ENCODE peak calls at places on chromosomes 2 and 18, in eight cellular contexts. D is kidney epithelial cell; W is brain microvascular endothelial cell; Q is CD4-positive, alpha-beta T cell; Y is heart right ventricle; G is GM12878; M is K562; B is OCI-LY7. E is an unnamed sample.

GRCh38 chr2:38600242-38600891 is 2.4 kb downstream of the HNRNPLL start:
- DNase-seq in Q (no peak), Y (no peak), W (no peak), D (no peak), B (no peak), M (no peak), G (no peak), E (no peak)

GRCh38 chr2:239670463-239671120 is 269.8 kb upstream of the HDAC4 start:
- DNase-seq in G (no peak), Q (no peak), Y (no peak), B (no peak), M (no peak), W (no peak), D (no peak), E (no peak)

GRCh38 chr18:78986018-78986481 is 6.4 kb downstream of the SALL3 start:
- DNase-seq in W (no peak), B (peak; percentile 14), Q (no peak), Y (no peak), D (no peak), M (no peak), G (no peak), E (no peak)

GRCh38 chr18:63346471-63347183 is 20.4 kb downstream of the KDSR start:
- DNase-seq in M (no peak), Y (no peak), B (no peak), W (no peak), G (no peak), Q (no peak), D (no peak), E (no peak)

GRCh38 chr2:75087726-75088125 is 111.6 kb downstream of the TACR1 start:
- DNase-seq in W (no peak), B (no peak), G (no peak), D (no peak), M (no peak), Q (no peak), Y (no peak), E (no peak)

GRCh38 chr2:180240774-180241173 is 233.7 kb upstream of the CWC22 start:
- DNase-seq in Q (no peak), Y (no peak), G (no peak), D (no peak), M (no peak), B (peak; percentile 5), W (no peak), E (peak; percentile 25)

GRCh38 chr2:76197842-76198448 is 487.2 kb upstream of the GCFC2 start:
- DNase-seq in D (peak; percentile 31), Q (peak; percentile 1), B (peak; percentile 61), M (peak; percentile 27), W (peak; percentile 63), Y (peak; percentile 33), G (peak; percentile 20), E (peak; percentile 31)

GRCh38 chr2:193549661-193550060 is 1354.9 kb upstream of the TMEFF2 start:
- DNase-seq in D (no peak), W (no peak), M (no peak), B (no peak), G (no peak), Q (no peak), Y (no peak), E (no peak)

GRCh38 chr2:187477041-187477440 is 29.0 kb upstream of the CALCRL start:
- DNase-seq in D (no peak), G (no peak), Y (no peak), M (no peak), W (no peak), Q (no peak), B (no peak), E (no peak)

GRCh38 chr2:100139114-100139513 is 3.3 kb downstream of the AFF3 start:
- DNase-seq in G (no peak), W (no peak), Y (no peak), B (no peak), Q (no peak), M (no peak), D (no peak), E (no peak)

GRCh38 chr2:173828189-173829157 is 136.7 kb downstream of the SP3 start:
- DNase-seq in B (no peak), W (no peak), G (no peak), M (no peak), Q (no peak), D (no peak), Y (no peak), E (no peak)

GRCh38 chr2:28447943-28448737 is 47.7 kb upstream of the PLB1 start:
- DNase-seq in G (no peak), W (peak; percentile 50), Q (no peak), M (no peak), B (no peak), Y (no peak), D (no peak), E (peak; percentile 88)

GRCh38 chr2:138294451-138294850 is 207.1 kb upstream of the SPOPL start:
- DNase-seq in Y (no peak), M (no peak), W (no peak), G (no peak), D (no peak), Q (no peak), B (no peak), E (no peak)

GRCh38 chr18:54388203-54389142 is 30.8 kb downstream of the C18orf54 start:
- DNase-seq in Y (no peak), Q (no peak), D (peak; percentile 88), W (peak; percentile 91), G (peak; percentile 40), M (peak; percentile 44), B (peak; percentile 41), E (peak; percentile 78)

GRCh38 chr2:45256173-45256866 is 247.1 kb upstream of the SIX2 start:
- DNase-seq in W (no peak), B (no peak), Q (no peak), Y (no peak), G (no peak), D (no peak), M (no peak), E (no peak)

GRCh38 chr18:34120294-34120693 is 104.4 kb downstream of the NOL4 start:
- DNase-seq in W (no peak), Q (no peak), M (no peak), Y (no peak), G (no peak), B (no peak), D (no peak), E (no peak)

GRCh38 chr2:82316573-82317371 is 2012.2 kb upstream of the LRRTM1 start:
- DNase-seq in B (no peak), D (no peak), W (no peak), Y (no peak), G (no peak), M (no peak), Q (no peak), E (no peak)

GRCh38 chr2:10216677-10217498 is 85.8 kb upstream of the HPCAL1 start:
- DNase-seq in M (peak; percentile 42), G (no peak), Q (no peak), D (no peak), Y (no peak), W (no peak), B (no peak), E (no peak)

GRCh38 chr2:31332521-31332920 is 82.0 kb downstream of the XDH start:
- DNase-seq in M (no peak), B (no peak), D (no peak), Y (no peak), Q (no peak), G (no peak), W (no peak), E (no peak)

GRCh38 chr2:189566046-189566445 is 14.5 kb downstream of the SLC40A1 start:
- DNase-seq in D (no peak), Y (no peak), W (peak; percentile 54), G (no peak), Q (no peak), M (no peak), B (no peak), E (no peak)

GRCh38 chr2:71571945-71572344 is 118.6 kb downstream of the DYSF start:
- DNase-seq in Q (no peak), Y (no peak), D (no peak), W (no peak), B (no peak), M (no peak), G (no peak), E (no peak)

GRCh38 chr2:42359894-42360483 is 1.0 kb downstream of the COX7A2L start:
- DNase-seq in Q (no peak), W (no peak), D (no peak), M (peak; percentile 45), Y (no peak), B (peak; percentile 46), G (no peak), E (peak; percentile 8)

GRCh38 chr2:30149513-30149912 is 2.7 kb downstream of the YPEL5 start:
- DNase-seq in M (no peak), D (peak; percentile 28), B (peak; percentile 29), Q (no peak), G (no peak), W (no peak), Y (no peak), E (no peak)

GRCh38 chr2:59789523-59789922 is 763.9 kb downstream of the BCL11A start:
- DNase-seq in Y (no peak), W (no peak), Q (no peak), G (no peak), D (no peak), B (peak; percentile 4), M (no peak), E (no peak)
- TF ChIP-seq CTCF in Y (no peak), W (no peak), Q (no peak), G (peak; percentile 2), D (peak; percentile 20), B (peak; percentile 68), M (no peak), E (no peak)

GRCh38 chr18:26516964-26517363 is 31.4 kb downstream of the KCTD1 start:
- DNase-seq in G (no peak), Y (no peak), W (peak; percentile 46), D (no peak), Q (no peak), B (no peak), M (no peak), E (no peak)
- TF ChIP-seq CTCF in G (no peak), Y (no peak), W (no peak), D (no peak), Q (no peak), B (no peak), M (no peak), E (no peak)

GRCh38 chr2:240902615-240903041 is 3.5 kb upstream of the CROCC2 start:
- DNase-seq in Y (no peak), M (no peak), G (no peak), Q (no peak), W (no peak), D (no peak), B (no peak), E (no peak)
- TF ChIP-seq CTCF in Y (no peak), M (no peak), G (no peak), Q (no peak), W (no peak), D (no peak), B (no peak), E (no peak)

GRCh38 chr2:36544638-36545338 is 53.2 kb downstream of the FEZ2 start:
- DNase-seq in B (no peak), M (no peak), D (no peak), G (no peak), W (no peak), Y (no peak), Q (no peak), E (no peak)

GRCh38 chr2:36547906-36548305 is 50.1 kb downstream of the FEZ2 start:
- DNase-seq in W (no peak), B (no peak), Q (no peak), Y (no peak), G (no peak), M (no peak), D (no peak), E (no peak)

GRCh38 chr2:36549063-36549662 is 48.8 kb downstream of the FEZ2 start:
- DNase-seq in Y (no peak), B (no peak), Q (no peak), M (no peak), W (no peak), D (no peak), G (no peak), E (no peak)

GRCh38 chr2:36541891-36542595 is 55.9 kb downstream of the FEZ2 start:
- DNase-seq in B (no peak), W (no peak), D (no peak), Y (peak; percentile 30), G (no peak), M (no peak), Q (no peak), E (no peak)

GRCh38 chr2:36545871-36546416 is 52.0 kb downstream of the FEZ2 start:
- DNase-seq in Q (no peak), G (no peak), M (no peak), W (no peak), Y (no peak), B (no peak), D (no peak), E (no peak)
- TF ChIP-seq CTCF in Q (no peak), G (no peak), M (no peak), W (no peak), Y (no peak), B (peak; percentile 60), D (peak; percentile 5), E (peak; percentile 64)

E was measured in HFFc6.